ENCODE peak calls at places on chromosomes 16 and 17, in six cellular contexts. B is T-cell, I is tibial artery, T is AG04449, O is PC-3, L is heart right ventricle. Z is an unnamed sample.

GRCh38 chr17:18362509-18363020 is 785 bp downstream of the SHMT1 start:
- DNase-seq in B (no peak), O (peak), I (peak), T (no peak), L (peak), Z (no peak)

GRCh38 chr17:30921544-30922196 is at the start of gene ADAP2:
- DNase-seq in B (no peak), L (peak), O (peak), I (peak), T (no peak), Z (no peak)

GRCh38 chr17:42387663-42388380 is 420 bp downstream of the STAT3 start:
- DNase-seq in B (no peak), L (peak), I (peak), T (no peak), O (no peak), Z (peak)

GRCh38 chr17:10812674-10813073 is 8.8 kb upstream of the TMEM238L start:
- DNase-seq in B (no peak), I (no peak), L (peak), O (no peak), T (no peak), Z (no peak)

GRCh38 chr17:63450551-63450950 is 4.4 kb upstream of the CYB561 start:
- DNase-seq in I (no peak), T (no peak), O (peak), L (peak), B (no peak), Z (peak)

GRCh38 chr17:47717261-47717697 is 15.8 kb upstream of the TBX21 start:
- DNase-seq in I (no peak), B (no peak), L (no peak), T (no peak), O (no peak), Z (no peak)

GRCh38 chr17:83147285-83147684 is 67.9 kb downstream of the METRNL start:
- DNase-seq in T (no peak), L (no peak), B (no peak), O (no peak), I (no peak), Z (no peak)

GRCh38 chr16:69890114-69890890 is 60.8 kb upstream of the CLEC18A start:
- DNase-seq in L (peak), I (peak), O (no peak), B (no peak), T (no peak), Z (no peak)

GRCh38 chr16:71734511-71734910 is 10.0 kb upstream of the PHLPP2 start:
- DNase-seq in I (no peak), T (no peak), O (no peak), L (no peak), B (no peak), Z (no peak)

GRCh38 chr16:88365244-88365865 is 17.4 kb upstream of the ZNF469 start:
- DNase-seq in O (no peak), B (no peak), L (no peak), T (no peak), I (peak), Z (peak)

GRCh38 chr17:32518856-32519768 is 32.3 kb downstream of the CDK5R1 start:
- DNase-seq in I (peak), L (peak), B (peak), T (no peak), O (peak), Z (peak)

Z was measured in CD8-positive, alpha-beta memory T cell.